ENCODE peak calls at places on chromosomes 13 and 19, in seven cellular contexts. W, G, U, X, L, N and I are unnamed samples.

GRCh38 chr13:78657699-78658629 is 991 bp downstream of the OBI1 start:
- DNase-seq in W (no peak), G (peak), U (no peak), X (no peak), L (peak), N (no peak), I (peak)

GRCh38 chr19:8577247-8577646 is at the start of gene MYO1F:
- DNase-seq in W (no peak), G (no peak), U (no peak), X (peak), L (no peak), N (no peak), I (no peak)

GRCh38 chr13:37118002-37118401 is 12.5 kb upstream of the CSNK1A1L start:
- DNase-seq in W (no peak), G (no peak), U (no peak), X (no peak), L (no peak), N (no peak), I (no peak)

GRCh38 chr19:48806818-48807589 is 3.8 kb downstream of the BCAT2 start:
- DNase-seq in W (peak), G (no peak), U (no peak), X (no peak), L (peak), N (no peak), I (no peak)

GRCh38 chr13:98998831-98999634 is 21.2 kb upstream of the DOCK9 start:
- DNase-seq in W (no peak), G (no peak), U (no peak), X (peak), L (peak), N (peak), I (peak)

GRCh38 chr13:113860579-113861432 is 3.1 kb downstream of the GAS6 start:
- DNase-seq in W (no peak), G (no peak), U (no peak), X (no peak), L (no peak), N (no peak), I (no peak)

GRCh38 chr13:113291997-113292862 is 4.8 kb upstream of the LAMP1 start:
- DNase-seq in W (no peak), G (peak), U (no peak), X (peak), L (peak), N (peak), I (peak)

GRCh38 chr13:93603043-93603442 is 376.4 kb downstream of the GPC6 start:
- DNase-seq in W (no peak), G (peak), U (no peak), X (no peak), L (peak), N (no peak), I (peak)

GRCh38 chr19:53927745-53928144 is 18.7 kb downstream of the CACNG7 start:
- DNase-seq in W (no peak), G (peak), U (no peak), X (peak), L (peak), N (peak), I (peak)

GRCh38 chr19:45250832-45251451 is at the start of gene MARK4:
- DNase-seq in W (peak), G (peak), U (peak), X (peak), L (peak), N (peak), I (peak)

GRCh38 chr13:98629055-98629454 is 52.1 kb upstream of the STK24 start:
- DNase-seq in W (no peak), G (no peak), U (no peak), X (no peak), L (no peak), N (no peak), I (no peak)

GRCh38 chr19:43763473-43763939 is 8.7 kb upstream of the SMG9 start:
- DNase-seq in W (no peak), G (no peak), U (no peak), X (no peak), L (peak), N (no peak), I (no peak)